ENCODE peak calls at places on chromosomes 7 and 10, in eight cellular contexts. Q is NCI-H1092; N is Daoy; D is mucosa of gallbladder; S is nucleus accumbens; W is HT1080; V is NCI-H460; H is activated effector memory CD4-positive, alpha-beta T cell treated with anti-CD3 and anti-CD28 coated beads, Interleukin-2, amount 50 U/mL, for 16 hours. F is an unnamed sample.

GRCh38 chr10:104247513-104248146 is 7.1 kb upstream of the GSTO1 start:
- DNase-seq in V (no peak), H (no peak), W (no peak), Q (no peak), N (no peak), S (no peak), D (no peak), F (no peak)

GRCh38 chr7:2076649-2077064 is 156.1 kb downstream of the MAD1L1 start:
- DNase-seq in H (no peak), N (no peak), Q (no peak), W (no peak), S (no peak), V (no peak), D (no peak), F (no peak)

GRCh38 chr10:43237128-43237527 is 29.7 kb downstream of the RASGEF1A start:
- DNase-seq in S (no peak), N (no peak), H (peak), D (no peak), V (no peak), W (no peak), Q (no peak), F (no peak)

GRCh38 chr7:104980969-104981670 is 32.9 kb upstream of the KMT2E start:
- DNase-seq in S (no peak), H (no peak), V (peak), Q (peak), W (peak), D (no peak), N (peak), F (peak)

GRCh38 chr7:49030221-49030620 is 105.9 kb downstream of the CDC14C start:
- DNase-seq in H (no peak), V (no peak), Q (no peak), W (no peak), S (no peak), D (no peak), N (no peak), F (no peak)

GRCh38 chr10:2043379-2043778 is 306.1 kb upstream of the ADARB2 start:
- DNase-seq in W (no peak), Q (no peak), S (no peak), H (no peak), N (no peak), D (no peak), V (no peak), F (no peak)

GRCh38 chr10:119776536-119776935 is 50.7 kb downstream of the INPP5F start:
- DNase-seq in S (no peak), V (no peak), N (peak), W (peak), H (no peak), Q (no peak), D (no peak), F (no peak)

GRCh38 chr10:98817396-98817795 is 370.7 kb upstream of the HPS1 start:
- DNase-seq in H (no peak), N (no peak), S (no peak), D (no peak), W (no peak), Q (no peak), V (no peak), F (no peak)

GRCh38 chr10:35641430-35642015 is 573 bp downstream of the FZD8 start:
- DNase-seq in S (no peak), V (no peak), Q (no peak), D (no peak), N (peak), H (no peak), W (peak), F (no peak)

GRCh38 chr10:16310440-16310839 is 126.4 kb upstream of the PTER start:
- DNase-seq in V (no peak), D (no peak), S (no peak), W (no peak), Q (no peak), H (no peak), N (no peak), F (no peak)

GRCh38 chr10:133031541-133032125 is 56.1 kb upstream of the ADGRA1 start:
- DNase-seq in H (no peak), V (no peak), W (no peak), S (no peak), N (no peak), Q (no peak), D (no peak), F (no peak)

GRCh38 chr7:144454256-144455039 is 51.0 kb upstream of the NOBOX start:
- DNase-seq in W (no peak), D (no peak), V (no peak), S (no peak), N (no peak), H (no peak), Q (no peak), F (peak)

GRCh38 chr10:87761892-87762291 is 56.1 kb downstream of the ATAD1 start:
- DNase-seq in S (no peak), D (no peak), H (peak), V (peak), N (peak), W (peak), Q (no peak), F (peak)

GRCh38 chr7:113267271-113267670 is 148.9 kb upstream of the SMIM30 start:
- DNase-seq in D (no peak), N (no peak), W (peak), Q (no peak), S (no peak), V (no peak), H (no peak), F (no peak)

GRCh38 chr10:114172241-114172640 is 1.8 kb downstream of the CCDC186 start:
- DNase-seq in N (no peak), W (no peak), Q (no peak), V (no peak), H (no peak), S (no peak), D (no peak), F (peak)

GRCh38 chr7:28855538-28856217 is 102.5 kb downstream of the TRIL start:
- DNase-seq in N (peak), V (peak), W (peak), D (peak), Q (no peak), H (no peak), S (no peak), F (peak)

GRCh38 chr10:51314079-51314835 is 240.0 kb downstream of the PRKG1 start:
- DNase-seq in H (no peak), Q (no peak), S (no peak), D (no peak), W (no peak), V (no peak), N (no peak), F (no peak)

GRCh38 chr7:55254596-55255500 is 110.3 kb upstream of the LANCL2 start:
- DNase-seq in D (peak), V (no peak), Q (peak), N (peak), S (peak), W (peak), H (peak), F (peak)

GRCh38 chr7:147894271-147894670 is 696.3 kb upstream of the C7orf33 start:
- DNase-seq in H (no peak), S (no peak), N (no peak), D (no peak), V (no peak), Q (no peak), W (no peak), F (no peak)

GRCh38 chr7:51278797-51279196 is 37.8 kb downstream of the COBL start:
- DNase-seq in N (peak), V (no peak), Q (peak), S (no peak), W (no peak), H (no peak), D (no peak), F (no peak)

GRCh38 chr10:67670401-67670800 is 25.6 kb downstream of the CTNNA3 start:
- DNase-seq in N (peak), V (no peak), S (no peak), W (no peak), H (no peak), Q (no peak), D (no peak), F (peak)

GRCh38 chr7:130463553-130464434 is 23.0 kb upstream of the CEP41 start:
- DNase-seq in S (no peak), Q (no peak), W (no peak), H (no peak), N (no peak), V (no peak), D (no peak), F (no peak)

GRCh38 chr10:69057951-69058297 is 30.0 kb upstream of the SRGN start:
- DNase-seq in W (peak), D (no peak), N (peak), Q (no peak), V (no peak), H (no peak), S (no peak), F (peak)

GRCh38 chr7:89377219-89377618 is 581.7 kb upstream of the TEX47 start:
- DNase-seq in W (no peak), D (no peak), Q (no peak), H (no peak), N (no peak), S (no peak), V (no peak), F (no peak)

GRCh38 chr7:112236597-112236996 is 30.1 kb downstream of the ZNF277 start:
- DNase-seq in Q (no peak), V (no peak), S (no peak), N (no peak), D (no peak), W (no peak), H (no peak), F (peak)

GRCh38 chr7:115561341-115562110 is 469.0 kb downstream of the TFEC start:
- DNase-seq in S (no peak), H (no peak), W (peak), D (no peak), V (no peak), Q (no peak), N (peak), F (peak)

GRCh38 chr10:100909506-100910260 is 3.1 kb upstream of the SLF2 start:
- DNase-seq in V (no peak), Q (no peak), D (no peak), N (no peak), H (no peak), W (no peak), S (no peak), F (no peak)

GRCh38 chr7:133512560-133512959 is 259.7 kb downstream of the EXOC4 start:
- DNase-seq in D (no peak), Q (no peak), S (no peak), H (no peak), V (no peak), N (peak), W (peak), F (peak)

F was measured in bronchial epithelial cell.